ENCODE peak calls at places on chromosomes 3 and 15, in seven cellular contexts. X is neural crest cell, Y is glutamatergic neuron, Q is kidney epithelial cell, H is GM13977, I is HFFc6, U is A549. C is an unnamed sample.

GRCh38 chr3:55579499-55579898 is 92.4 kb upstream of the WNT5A start:
- DNase-seq in Y (no peak), X (no peak), Q (no peak), I (no peak), U (no peak), H (no peak), C (no peak)

GRCh38 chr3:173778246-173778645 is 380.7 kb downstream of the NLGN1 start:
- DNase-seq in H (no peak), Y (no peak), U (no peak), X (no peak), I (no peak), Q (no peak), C (no peak)

GRCh38 chr3:196650740-196651311 is 11.3 kb downstream of the NRROS start:
- DNase-seq in H (no peak), Y (no peak), I (peak), Q (peak), U (peak), X (no peak), C (peak)

GRCh38 chr15:62809106-62809967 is 233.2 kb upstream of the TPM1 start:
- DNase-seq in H (no peak), Q (no peak), Y (no peak), I (peak), U (no peak), X (no peak), C (peak)

GRCh38 chr3:167406876-167407492 is 26.9 kb upstream of the ZBBX start:
- DNase-seq in I (no peak), H (no peak), Q (peak), Y (peak), X (peak), U (peak), C (peak)

GRCh38 chr3:57803647-57804081 is 47.6 kb downstream of the SLMAP start:
- DNase-seq in I (peak), Q (peak), Y (no peak), H (no peak), U (peak), X (no peak), C (peak)

GRCh38 chr15:99963096-99963825 is 230.0 kb upstream of the LYSMD4 start:
- DNase-seq in Q (peak), Y (no peak), H (no peak), I (no peak), U (no peak), X (no peak), C (peak)

GRCh38 chr15:31157644-31158069 is 56.1 kb upstream of the TRPM1 start:
- DNase-seq in Y (no peak), H (no peak), X (no peak), I (no peak), U (peak), Q (no peak), C (no peak)

GRCh38 chr15:27582741-27583400 is 516.2 kb downstream of the OCA2 start:
- DNase-seq in X (no peak), Y (no peak), U (no peak), I (no peak), Q (no peak), H (no peak), C (peak)

GRCh38 chr3:33278106-33278672 is 947 bp downstream of the FBXL2 start:
- DNase-seq in H (no peak), U (peak), Q (no peak), Y (no peak), I (peak), X (no peak), C (no peak)

GRCh38 chr15:78938608-78939488 is 6.0 kb downstream of the CTSH start:
- DNase-seq in X (no peak), Q (no peak), U (no peak), H (peak), Y (no peak), I (no peak), C (no peak)

GRCh38 chr3:150602426-150603089 is 563 bp upstream of the SELENOT start:
- DNase-seq in Y (no peak), I (no peak), Q (no peak), U (no peak), X (no peak), H (no peak), C (no peak)

GRCh38 chr3:134641671-134642300 is 9.0 kb downstream of the KY start:
- DNase-seq in H (no peak), Y (no peak), X (no peak), I (no peak), Q (no peak), U (no peak), C (no peak)

GRCh38 chr3:32959370-32959769 is 7.9 kb downstream of the CCR4 start:
- DNase-seq in H (no peak), U (no peak), Q (no peak), Y (no peak), I (no peak), X (no peak), C (no peak)

GRCh38 chr3:188818282-188818681 is 353.5 kb upstream of the TPRG1 start:
- DNase-seq in Q (no peak), H (no peak), X (no peak), I (no peak), U (no peak), Y (no peak), C (no peak)

GRCh38 chr3:17810759-17811158 is 68.3 kb upstream of the TBC1D5 start:
- DNase-seq in Y (no peak), Q (no peak), X (no peak), H (no peak), U (peak), I (peak), C (peak)

GRCh38 chr3:66039590-66039887 is 821 bp upstream of the MAGI1 start:
- DNase-seq in U (peak), I (no peak), Q (no peak), Y (no peak), X (peak), H (peak), C (peak)

GRCh38 chr15:67953286-67953685 is 100.8 kb upstream of the PIAS1 start:
- DNase-seq in X (no peak), H (no peak), I (no peak), Q (no peak), Y (no peak), U (no peak), C (no peak)

GRCh38 chr3:108153451-108153981 is 62.7 kb upstream of the CD47 start:
- DNase-seq in Y (peak), H (peak), Q (no peak), I (peak), U (peak), X (peak), C (peak)
- TF ChIP-seq CTCF in Y (peak), H (peak), Q (peak), I (peak), U (peak), X (peak), C (peak)

GRCh38 chr3:194009892-194010533 is 125.9 kb upstream of the HES1 start:
- DNase-seq in I (no peak), H (no peak), U (no peak), Q (no peak), Y (no peak), X (no peak), C (no peak)
- TF ChIP-seq CTCF in I (no peak), H (no peak), U (no peak), Q (no peak), Y (no peak), X (no peak), C (no peak)

GRCh38 chr3:71453822-71454512 is 129.6 kb downstream of the FOXP1 start:
- DNase-seq in I (no peak), Q (no peak), Y (no peak), H (no peak), U (no peak), X (no peak), C (no peak)

GRCh38 chr3:71456826-71457225 is 126.7 kb downstream of the FOXP1 start:
- DNase-seq in I (no peak), U (no peak), H (no peak), X (no peak), Y (no peak), Q (no peak), C (no peak)

GRCh38 chr3:71458895-71459294 is 124.6 kb downstream of the FOXP1 start:
- DNase-seq in I (no peak), Q (no peak), X (no peak), H (no peak), Y (no peak), U (no peak), C (no peak)

GRCh38 chr3:71454513-71455423 is 128.8 kb downstream of the FOXP1 start:
- DNase-seq in Y (no peak), Q (no peak), X (no peak), U (no peak), H (no peak), I (no peak), C (no peak)

DNA sequence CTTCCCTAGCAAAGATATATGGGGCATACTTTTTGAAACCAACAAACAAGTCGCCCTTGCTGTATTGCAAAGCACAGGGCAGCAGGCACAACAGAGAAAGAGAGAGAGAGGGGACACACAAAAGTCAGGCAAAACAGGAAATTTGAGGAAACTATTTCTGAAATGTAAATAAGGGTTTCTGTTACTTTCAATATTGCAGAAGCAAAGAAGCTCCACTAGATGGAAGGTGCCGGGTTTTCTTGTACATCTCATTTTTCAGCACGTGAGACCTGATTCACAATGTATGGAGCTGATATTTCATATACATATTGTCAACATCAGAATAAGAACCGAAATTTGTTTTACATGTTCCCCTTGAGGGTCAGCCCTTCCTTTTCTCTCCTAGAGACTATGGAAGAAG is 127.4 kb downstream of the FOXP1 start:
- DNase-seq in U (no peak), Y (no peak), H (no peak), I (no peak), Q (no peak), X (no peak), C (no peak)
- TF ChIP-seq CTCF in U (no peak), Y (no peak), H (no peak), I (peak), Q (no peak), X (no peak), C (peak)

DNA sequence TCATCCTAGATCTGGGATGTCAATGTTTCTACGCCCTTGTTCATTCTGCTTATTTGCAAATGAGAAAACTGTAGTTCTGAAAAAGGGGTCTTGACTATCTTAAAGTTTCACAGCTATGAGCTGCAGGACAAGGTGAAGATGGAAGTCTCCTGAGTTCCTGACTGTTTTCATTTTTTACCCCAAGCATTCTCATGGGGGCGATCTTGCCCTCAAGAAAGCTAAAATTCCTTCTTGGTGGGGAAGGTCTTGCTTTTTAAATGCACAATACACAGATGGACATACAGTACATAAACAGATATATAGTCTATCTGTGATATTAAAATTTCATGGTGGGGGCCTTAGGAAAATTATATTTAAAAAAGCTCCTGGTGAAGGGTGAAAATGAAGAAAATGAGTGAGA is 32.4 kb downstream of the MASP1 start:
- DNase-seq in X (no peak), U (no peak), Y (no peak), Q (no peak), I (no peak), H (no peak), C (no peak)
- TF ChIP-seq CTCF in X (no peak), U (no peak), Y (no peak), Q (no peak), I (peak), H (no peak), C (no peak)

GRCh38 chr3:10530241-10530640 is 24.9 kb upstream of the ATP2B2 start:
- DNase-seq in I (no peak), X (no peak), H (no peak), Q (no peak), Y (no peak), U (no peak), C (no peak)
- TF ChIP-seq CTCF in I (no peak), X (no peak), H (no peak), Q (no peak), Y (no peak), U (no peak), C (no peak)

DNA sequence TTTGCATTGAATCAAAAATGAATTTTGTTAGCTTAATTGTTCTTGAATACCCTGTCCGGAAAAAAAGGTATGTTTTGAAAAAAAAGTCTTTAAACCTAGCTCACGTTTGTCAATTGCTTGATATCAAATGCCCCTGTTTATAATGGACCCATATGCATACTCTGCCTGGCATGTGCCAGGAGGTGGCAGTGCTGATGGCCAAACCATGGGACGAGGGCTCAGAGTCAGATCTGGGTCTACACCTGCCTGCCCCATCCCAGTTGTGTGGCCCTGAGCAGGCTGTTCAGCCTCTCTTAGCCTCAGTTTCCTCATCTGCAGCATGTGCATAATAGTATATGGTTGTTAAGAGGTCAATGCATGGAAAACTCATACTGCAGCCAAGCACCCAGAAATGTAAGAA is 38.8 kb downstream of the PRKCD start:
- DNase-seq in I (no peak), X (no peak), U (no peak), Y (no peak), Q (no peak), H (no peak), C (no peak)
- TF ChIP-seq CTCF in I (peak), X (peak), U (no peak), Y (no peak), Q (no peak), H (peak), C (no peak)

C was measured in astrocyte.